ENCODE peak calls at places on chromosomes 6 and 20, in eight cellular contexts. One of them, this sample, is unnamed.

GRCh38 chr6:137076277-137077068 is 31.7 kb upstream of the IL20RA start:
- DNase-seq in adipocyte: peak; percentile 78
- DNase-seq in mammary epithelial cell: peak; percentile 59
- DNase-seq in keratinocyte: peak; percentile 38
- DNase-seq in neural progenitor cell: peak; percentile 78
- DNase-seq in HCT116: peak; percentile 82
- DNase-seq in CD4-positive, CD25-positive, alpha-beta regulatory T cell: peak; percentile 38
- DNase-seq in left ventricle myocardium inferior: peak; percentile 63
- DNase-seq in this sample: peak; percentile 39

GRCh38 chr20:34001378-34001777 is 7.7 kb downstream of the RALY start:
- DNase-seq in adipocyte: peak; percentile 11
- DNase-seq in mammary epithelial cell: no peak
- DNase-seq in keratinocyte: no peak
- DNase-seq in neural progenitor cell: no peak
- DNase-seq in HCT116: no peak
- DNase-seq in CD4-positive, CD25-positive, alpha-beta regulatory T cell: no peak
- DNase-seq in left ventricle myocardium inferior: no peak
- DNase-seq in this sample: no peak

GRCh38 chr6:13451181-13451700 is 36.2 kb downstream of the GFOD1 start:
- DNase-seq in adipocyte: no peak
- DNase-seq in mammary epithelial cell: no peak
- DNase-seq in keratinocyte: no peak
- DNase-seq in neural progenitor cell: no peak
- DNase-seq in HCT116: no peak
- DNase-seq in CD4-positive, CD25-positive, alpha-beta regulatory T cell: no peak
- DNase-seq in left ventricle myocardium inferior: no peak
- DNase-seq in this sample: no peak

GRCh38 chr6:154590770-154591169 is 80.3 kb upstream of the CNKSR3 start:
- DNase-seq in adipocyte: no peak
- DNase-seq in mammary epithelial cell: no peak
- DNase-seq in keratinocyte: no peak
- DNase-seq in neural progenitor cell: no peak
- DNase-seq in HCT116: no peak
- DNase-seq in CD4-positive, CD25-positive, alpha-beta regulatory T cell: no peak
- DNase-seq in left ventricle myocardium inferior: no peak
- DNase-seq in this sample: no peak

GRCh38 chr6:164108869-164109769 is 694.6 kb downstream of the QKI start:
- DNase-seq in adipocyte: no peak
- DNase-seq in mammary epithelial cell: no peak
- DNase-seq in keratinocyte: no peak
- DNase-seq in neural progenitor cell: no peak
- DNase-seq in HCT116: no peak
- DNase-seq in CD4-positive, CD25-positive, alpha-beta regulatory T cell: no peak
- DNase-seq in left ventricle myocardium inferior: peak; percentile 91
- DNase-seq in this sample: no peak

GRCh38 chr20:32507998-32508774 is 76.9 kb downstream of the NOL4L start:
- DNase-seq in adipocyte: no peak
- DNase-seq in mammary epithelial cell: no peak
- DNase-seq in keratinocyte: no peak
- DNase-seq in neural progenitor cell: no peak
- DNase-seq in HCT116: no peak
- DNase-seq in CD4-positive, CD25-positive, alpha-beta regulatory T cell: no peak
- DNase-seq in left ventricle myocardium inferior: no peak
- DNase-seq in this sample: no peak

GRCh38 chr6:15504040-15504491 is 158.8 kb downstream of the DTNBP1 start:
- DNase-seq in adipocyte: no peak
- DNase-seq in mammary epithelial cell: no peak
- DNase-seq in keratinocyte: no peak
- DNase-seq in neural progenitor cell: peak; percentile 25
- DNase-seq in HCT116: no peak
- DNase-seq in CD4-positive, CD25-positive, alpha-beta regulatory T cell: no peak
- DNase-seq in left ventricle myocardium inferior: peak; percentile 78
- DNase-seq in this sample: no peak

GRCh38 chr6:157614026-157614484 is 209.0 kb upstream of the SNX9 start:
- DNase-seq in adipocyte: no peak
- DNase-seq in mammary epithelial cell: peak; percentile 13
- DNase-seq in keratinocyte: no peak
- DNase-seq in neural progenitor cell: no peak
- DNase-seq in HCT116: no peak
- DNase-seq in CD4-positive, CD25-positive, alpha-beta regulatory T cell: no peak
- DNase-seq in left ventricle myocardium inferior: no peak
- DNase-seq in this sample: peak; percentile 32

GRCh38 chr6:167676666-167677421 is 149.9 kb upstream of the AFDN start:
- DNase-seq in adipocyte: no peak
- DNase-seq in mammary epithelial cell: no peak
- DNase-seq in keratinocyte: no peak
- DNase-seq in neural progenitor cell: peak; percentile 71
- DNase-seq in HCT116: no peak
- DNase-seq in CD4-positive, CD25-positive, alpha-beta regulatory T cell: no peak
- DNase-seq in left ventricle myocardium inferior: no peak
- DNase-seq in this sample: no peak

DNA sequence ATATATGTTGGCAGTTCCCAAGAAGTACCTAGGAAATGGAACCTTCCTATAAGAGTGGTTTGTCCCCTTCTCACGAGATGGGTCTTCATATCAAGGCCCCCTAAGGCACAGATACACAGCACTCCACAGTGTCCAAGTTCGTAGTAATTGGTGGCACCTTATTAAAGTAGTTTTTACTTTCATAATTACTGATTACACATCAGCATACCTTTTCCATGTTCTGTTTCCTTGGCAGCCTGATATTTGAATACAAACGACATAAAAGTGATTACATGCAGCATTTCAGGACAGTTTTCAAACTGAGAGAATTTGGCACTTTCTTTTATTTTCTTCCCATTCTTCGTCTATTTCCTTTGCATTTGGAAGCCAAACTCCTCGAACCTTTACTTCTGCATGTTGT is 139.6 kb downstream of the MTHFD1L start:
- DNase-seq in adipocyte: no peak
- DNase-seq in mammary epithelial cell: no peak
- DNase-seq in keratinocyte: no peak
- DNase-seq in neural progenitor cell: no peak
- DNase-seq in HCT116: no peak
- DNase-seq in CD4-positive, CD25-positive, alpha-beta regulatory T cell: no peak
- DNase-seq in left ventricle myocardium inferior: no peak
- DNase-seq in this sample: no peak
- H3K4me3 ChIP-seq in adipocyte: peak overlapping the region; percentile 36
- H3K4me3 ChIP-seq in mammary epithelial cell: no peak overlapping the region
- H3K4me3 ChIP-seq in keratinocyte: no peak overlapping the region
- H3K4me3 ChIP-seq in neural progenitor cell: no peak overlapping the region
- H3K4me3 ChIP-seq in HCT116: no peak overlapping the region
- H3K4me3 ChIP-seq in CD4-positive, CD25-positive, alpha-beta regulatory T cell: peak overlapping the region; percentile 46
- H3K4me3 ChIP-seq in left ventricle myocardium inferior: peak overlapping the region; percentile 9
- H3K4me3 ChIP-seq in this sample: no peak overlapping the region

GRCh38 chr20:4861961-4862360 is 139.3 kb downstream of the SLC23A2 start:
- DNase-seq in adipocyte: no peak
- DNase-seq in mammary epithelial cell: no peak
- DNase-seq in keratinocyte: no peak
- DNase-seq in neural progenitor cell: no peak
- DNase-seq in HCT116: no peak
- DNase-seq in CD4-positive, CD25-positive, alpha-beta regulatory T cell: no peak
- DNase-seq in left ventricle myocardium inferior: no peak
- DNase-seq in this sample: no peak
- H3K36me3 ChIP-seq in adipocyte: peaks cover 63% of the 10 kb centered on the region
- H3K36me3 ChIP-seq in mammary epithelial cell: no peaks in the 10 kb centered on the region
- H3K36me3 ChIP-seq in keratinocyte: peaks cover 22% of the 10 kb centered on the region
- H3K36me3 ChIP-seq in neural progenitor cell: no peaks in the 10 kb centered on the region
- H3K36me3 ChIP-seq in HCT116: peaks cover 19% of the 10 kb centered on the region
- H3K36me3 ChIP-seq in CD4-positive, CD25-positive, alpha-beta regulatory T cell: peaks cover 53% of the 10 kb centered on the region
- H3K36me3 ChIP-seq in left ventricle myocardium inferior: peaks cover 75% of the 10 kb centered on the region
- H3K36me3 ChIP-seq in this sample: peaks cover 22% of the 10 kb centered on the region

DNA sequence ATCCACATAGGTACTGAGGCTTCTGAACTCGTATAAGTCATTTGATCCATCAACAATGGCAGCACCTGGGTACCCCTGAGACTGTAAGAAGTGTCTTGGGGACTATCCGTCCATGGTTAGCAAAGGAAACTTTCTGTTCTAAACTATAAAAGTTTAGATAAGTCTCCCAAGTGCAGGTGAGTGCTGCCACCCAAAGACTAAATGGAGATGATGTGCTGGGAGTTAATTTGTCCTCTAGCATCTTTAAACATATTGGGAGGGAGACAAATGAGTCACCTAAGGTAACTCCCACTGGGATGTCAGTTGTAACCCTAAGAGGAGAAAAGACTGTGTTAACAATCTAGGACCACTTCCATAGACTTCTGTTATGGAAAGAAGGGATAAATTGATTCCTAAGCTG is 6.2 kb downstream of the BEND6 start:
- DNase-seq in adipocyte: no peak
- DNase-seq in mammary epithelial cell: peak; percentile 33
- DNase-seq in keratinocyte: no peak
- DNase-seq in neural progenitor cell: no peak
- DNase-seq in HCT116: no peak
- DNase-seq in CD4-positive, CD25-positive, alpha-beta regulatory T cell: no peak
- DNase-seq in left ventricle myocardium inferior: no peak
- DNase-seq in this sample: peak; percentile 8
- H3K4me1 ChIP-seq in adipocyte: peaks cover 25% of the 10 kb centered on the region
- H3K4me1 ChIP-seq in mammary epithelial cell: peaks cover 27% of the 10 kb centered on the region
- H3K4me1 ChIP-seq in keratinocyte: peaks cover 25% of the 10 kb centered on the region
- H3K4me1 ChIP-seq in neural progenitor cell: peaks cover 5% of the 10 kb centered on the region
- H3K4me1 ChIP-seq in HCT116: peaks cover 7% of the 10 kb centered on the region
- H3K4me1 ChIP-seq in CD4-positive, CD25-positive, alpha-beta regulatory T cell: no peaks in the 10 kb centered on the region
- H3K4me1 ChIP-seq in left ventricle myocardium inferior: peaks cover under 1% of the 10 kb centered on the region
- H3K4me1 ChIP-seq in this sample: no peaks in the 10 kb centered on the region

GRCh38 chr6:108589244-108589730 is 28.6 kb downstream of the FOXO3 start:
- DNase-seq in adipocyte: peak; percentile 69
- DNase-seq in mammary epithelial cell: peak; percentile 95
- DNase-seq in keratinocyte: no peak
- DNase-seq in neural progenitor cell: peak; percentile 86
- DNase-seq in HCT116: peak; percentile 18
- DNase-seq in CD4-positive, CD25-positive, alpha-beta regulatory T cell: no peak
- DNase-seq in left ventricle myocardium inferior: peak; percentile 74
- DNase-seq in this sample: no peak

GRCh38 chr6:108592371-108593337 is 31.9 kb downstream of the FOXO3 start:
- DNase-seq in adipocyte: peak; percentile 74
- DNase-seq in mammary epithelial cell: peak; percentile 85
- DNase-seq in keratinocyte: peak; percentile 71
- DNase-seq in neural progenitor cell: peak; percentile 28
- DNase-seq in HCT116: no peak
- DNase-seq in CD4-positive, CD25-positive, alpha-beta regulatory T cell: peak; percentile 46
- DNase-seq in left ventricle myocardium inferior: no peak
- DNase-seq in this sample: peak; percentile 56

GRCh38 chr6:108588586-108588985 is 27.9 kb downstream of the FOXO3 start:
- DNase-seq in adipocyte: peak; percentile 79
- DNase-seq in mammary epithelial cell: peak; percentile 54
- DNase-seq in keratinocyte: no peak
- DNase-seq in neural progenitor cell: peak; percentile 42
- DNase-seq in HCT116: no peak
- DNase-seq in CD4-positive, CD25-positive, alpha-beta regulatory T cell: no peak
- DNase-seq in left ventricle myocardium inferior: no peak
- DNase-seq in this sample: no peak

GRCh38 chr6:108594640-108595039 is 33.9 kb downstream of the FOXO3 start:
- DNase-seq in adipocyte: peak; percentile 35
- DNase-seq in mammary epithelial cell: no peak
- DNase-seq in keratinocyte: no peak
- DNase-seq in neural progenitor cell: no peak
- DNase-seq in HCT116: no peak
- DNase-seq in CD4-positive, CD25-positive, alpha-beta regulatory T cell: no peak
- DNase-seq in left ventricle myocardium inferior: no peak
- DNase-seq in this sample: no peak

DNA sequence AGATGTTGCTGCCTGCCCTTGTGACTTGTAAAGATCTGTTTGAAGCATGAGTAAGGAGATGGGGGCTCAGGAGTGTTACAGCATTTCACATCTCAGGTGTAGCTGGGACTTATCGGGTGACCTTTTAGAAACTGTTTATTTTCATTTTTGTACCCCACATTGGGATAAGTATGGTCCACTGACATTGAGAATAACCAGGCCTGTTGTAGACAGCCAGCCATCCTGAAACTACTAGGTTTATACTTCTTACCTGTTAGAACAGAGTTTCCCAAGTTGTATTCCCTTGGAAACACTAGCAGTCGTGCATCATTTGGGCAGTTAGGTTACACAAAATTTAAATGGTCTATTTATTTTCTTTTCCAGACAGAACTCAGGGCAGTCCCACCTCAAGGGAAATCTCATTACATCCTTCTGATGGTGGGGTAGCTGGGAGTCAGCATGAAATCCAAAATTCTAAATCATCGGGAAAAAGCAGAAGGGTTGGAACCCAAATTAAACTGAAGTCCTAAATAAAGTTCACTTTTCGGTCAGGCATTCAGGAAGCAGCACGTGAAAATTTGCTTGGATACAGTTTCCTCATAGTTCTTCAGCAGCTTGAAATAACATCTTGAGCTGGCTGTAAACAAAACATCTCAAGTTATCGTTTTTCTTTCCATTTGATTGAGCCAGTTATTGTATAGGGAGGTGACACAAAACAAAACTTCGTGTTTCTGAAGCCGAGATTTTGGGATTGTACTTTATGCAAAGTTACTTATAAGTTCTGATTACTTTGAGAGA is 30.5 kb downstream of the FOXO3 start:
- DNase-seq in adipocyte: peak; percentile 42
- DNase-seq in mammary epithelial cell: no peak
- DNase-seq in keratinocyte: no peak
- DNase-seq in neural progenitor cell: no peak
- DNase-seq in HCT116: no peak
- DNase-seq in CD4-positive, CD25-positive, alpha-beta regulatory T cell: no peak
- DNase-seq in left ventricle myocardium inferior: no peak
- DNase-seq in this sample: no peak
- H3K4me3 ChIP-seq in adipocyte: peak overlapping the region; percentile 71
- H3K4me3 ChIP-seq in mammary epithelial cell: no peak overlapping the region
- H3K4me3 ChIP-seq in keratinocyte: no peak overlapping the region
- H3K4me3 ChIP-seq in neural progenitor cell: no peak overlapping the region
- H3K4me3 ChIP-seq in HCT116: no peak overlapping the region
- H3K4me3 ChIP-seq in CD4-positive, CD25-positive, alpha-beta regulatory T cell: no peak overlapping the region
- H3K4me3 ChIP-seq in left ventricle myocardium inferior: peak overlapping the region; percentile 10
- H3K4me3 ChIP-seq in this sample: no peak overlapping the region

This sample was measured in CD8-positive, alpha-beta memory T cell.